ENCODE peak calls at places on chromosomes 7 and 10, in four cellular contexts. I, U, G and Z are unnamed samples.

GRCh38 chr7:111784971-111785575 is 222.8 kb upstream of the IMMP2L start:
- DNase-seq in I (no peak), U (no peak), G (no peak), Z (no peak)

GRCh38 chr7:75808106-75808505 is 5.5 kb downstream of the CCL24 start:
- DNase-seq in I (no peak), U (no peak), G (no peak), Z (no peak)

GRCh38 chr10:48582970-48583369 is 21.9 kb downstream of the ARHGAP22 start:
- DNase-seq in I (no peak), U (no peak), G (no peak), Z (no peak)

GRCh38 chr7:101998904-101999236 is 181.4 kb downstream of the CUX1 start:
- DNase-seq in I (no peak), U (no peak), G (no peak), Z (no peak)

GRCh38 chr7:136601772-136602171 is 266.7 kb upstream of the CHRM2 start:
- DNase-seq in I (no peak), U (no peak), G (no peak), Z (no peak)

GRCh38 chr10:44949127-44949802 is 10.3 kb upstream of the RASSF4 start:
- DNase-seq in I (no peak), U (no peak), G (no peak), Z (no peak)

GRCh38 chr10:78335371-78335690 is 301.7 kb downstream of the RPS24 start:
- DNase-seq in I (no peak), U (no peak), G (no peak), Z (no peak)

GRCh38 chr10:52674474-52674873 is 98.1 kb downstream of the MBL2 start:
- DNase-seq in I (no peak), U (no peak), G (no peak), Z (no peak)

GRCh38 chr7:109793-110556 is 82.4 kb upstream of the FAM20C start:
- DNase-seq in I (no peak), U (no peak), G (no peak), Z (no peak)